ENCODE peak calls at places on chromosomes 11 and 22, in four cellular contexts. One of them, this sample, is unnamed.

GRCh38 chr11:10982695-10983492 is 125.0 kb upstream of the ZBED5 start:
- DNase-seq in HepG2: no peak
- DNase-seq in GM12878: no peak
- DNase-seq in K562: peak
- DNase-seq in this sample: no peak

GRCh38 chr22:40322061-40322460 is 24.2 kb upstream of the ADSL start:
- DNase-seq in HepG2: no peak
- DNase-seq in GM12878: no peak
- DNase-seq in K562: no peak
- DNase-seq in this sample: no peak

GRCh38 chr11:16925495-16926065 is 88.6 kb downstream of the PLEKHA7 start:
- DNase-seq in HepG2: peak
- DNase-seq in GM12878: no peak
- DNase-seq in K562: no peak
- DNase-seq in this sample: peak

GRCh38 chr11:267491-267994 is 10.7 kb upstream of the NLRP6 start:
- DNase-seq in HepG2: no peak
- DNase-seq in GM12878: peak
- DNase-seq in K562: peak
- DNase-seq in this sample: no peak

GRCh38 chr11:80860632-80861031 is 1419.8 kb upstream of the TENM4 start:
- DNase-seq in HepG2: no peak
- DNase-seq in GM12878: no peak
- DNase-seq in K562: no peak
- DNase-seq in this sample: no peak

GRCh38 chr11:1837171-1838076 is 1.4 kb upstream of the TNNI2 start:
- DNase-seq in HepG2: peak
- DNase-seq in GM12878: no peak
- DNase-seq in K562: peak
- DNase-seq in this sample: peak

GRCh38 chr11:66454828-66455227 is 11.9 kb upstream of the PELI3 start:
- DNase-seq in HepG2: no peak
- DNase-seq in GM12878: no peak
- DNase-seq in K562: no peak
- DNase-seq in this sample: no peak

GRCh38 chr11:83819936-83820549 is 533.9 kb upstream of the CCDC90B start:
- DNase-seq in HepG2: peak
- DNase-seq in GM12878: no peak
- DNase-seq in K562: peak
- DNase-seq in this sample: peak

GRCh38 chr22:37334461-37334858 is 52.2 kb downstream of the CYTH4 start:
- DNase-seq in HepG2: no peak
- DNase-seq in GM12878: no peak
- DNase-seq in K562: no peak
- DNase-seq in this sample: peak

GRCh38 chr11:76337918-76338317 is 43.0 kb downstream of the THAP12 start:
- DNase-seq in HepG2: no peak
- DNase-seq in GM12878: no peak
- DNase-seq in K562: no peak
- DNase-seq in this sample: no peak

GRCh38 chr11:129577986-129578385 is 202.3 kb downstream of the BARX2 start:
- DNase-seq in HepG2: no peak
- DNase-seq in GM12878: no peak
- DNase-seq in K562: no peak
- DNase-seq in this sample: no peak

GRCh38 chr11:68362801-68363379 is 50.5 kb downstream of the LRP5 start:
- DNase-seq in HepG2: no peak
- DNase-seq in GM12878: no peak
- DNase-seq in K562: no peak
- DNase-seq in this sample: peak

GRCh38 chr11:28756977-28757376 is 648.8 kb downstream of the METTL15 start:
- DNase-seq in HepG2: no peak
- DNase-seq in GM12878: no peak
- DNase-seq in K562: no peak
- DNase-seq in this sample: no peak

GRCh38 chr11:39367526-39367925 is 2091.9 kb downstream of the LRRC4C start:
- DNase-seq in HepG2: no peak
- DNase-seq in GM12878: no peak
- DNase-seq in K562: no peak
- DNase-seq in this sample: no peak

GRCh38 chr11:39361557-39361956 is 2097.9 kb downstream of the LRRC4C start:
- DNase-seq in HepG2: no peak
- DNase-seq in GM12878: no peak
- DNase-seq in K562: no peak
- DNase-seq in this sample: no peak

GRCh38 chr11:39365809-39366436 is 2093.5 kb downstream of the LRRC4C start:
- DNase-seq in HepG2: no peak
- DNase-seq in GM12878: no peak
- DNase-seq in K562: no peak
- DNase-seq in this sample: no peak
- TF ChIP-seq NFIC in HepG2: no peak
- TF ChIP-seq NFIC in GM12878: no peak
- TF ChIP-seq NFIC in K562: no peak
- TF ChIP-seq NFIC in this sample: no peak

DNA sequence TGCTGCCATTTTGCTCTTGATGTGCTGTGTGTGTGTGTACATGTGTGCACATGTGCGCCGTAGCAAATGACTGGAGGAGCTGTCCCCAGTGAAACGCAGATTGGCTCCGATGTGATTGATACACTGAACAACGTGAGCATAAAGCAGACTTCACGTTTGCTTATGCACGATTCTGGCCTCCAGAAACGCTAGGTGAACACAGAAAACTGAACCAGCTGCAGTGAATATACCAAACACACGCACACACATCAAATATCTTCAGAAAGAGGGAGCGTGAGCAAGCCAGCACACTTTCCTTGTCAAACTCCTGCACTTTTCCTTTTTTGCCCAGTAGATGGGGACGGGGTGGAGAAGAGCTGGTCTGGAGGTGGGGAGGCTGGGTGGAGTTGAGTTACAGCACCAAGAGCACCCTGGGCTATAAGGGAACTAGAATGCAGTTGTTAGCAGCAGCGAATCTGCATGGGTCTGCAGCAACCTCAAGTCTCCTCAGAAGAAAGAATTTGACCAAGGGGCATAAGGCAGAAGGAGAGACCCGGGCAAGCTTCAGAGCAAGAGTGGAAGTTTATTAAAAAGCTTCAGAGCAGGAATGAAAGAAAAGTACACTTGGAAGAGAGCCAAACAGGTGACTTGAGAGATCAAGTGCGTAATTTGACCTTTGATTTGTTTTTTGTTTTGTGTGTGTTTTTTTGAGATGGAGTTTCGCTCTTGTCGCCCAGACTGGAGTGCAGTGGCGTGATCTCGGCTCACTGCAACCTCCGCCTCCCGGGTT is 77.8 kb upstream of the CADM1 start:
- DNase-seq in HepG2: no peak
- DNase-seq in GM12878: no peak
- DNase-seq in K562: no peak
- DNase-seq in this sample: peak
- TF ChIP-seq MXI1 in HepG2: no peak
- TF ChIP-seq MXI1 in GM12878: no peak
- TF ChIP-seq MXI1 in K562: no peak
- TF ChIP-seq MXI1 in this sample: no peak

DNA sequence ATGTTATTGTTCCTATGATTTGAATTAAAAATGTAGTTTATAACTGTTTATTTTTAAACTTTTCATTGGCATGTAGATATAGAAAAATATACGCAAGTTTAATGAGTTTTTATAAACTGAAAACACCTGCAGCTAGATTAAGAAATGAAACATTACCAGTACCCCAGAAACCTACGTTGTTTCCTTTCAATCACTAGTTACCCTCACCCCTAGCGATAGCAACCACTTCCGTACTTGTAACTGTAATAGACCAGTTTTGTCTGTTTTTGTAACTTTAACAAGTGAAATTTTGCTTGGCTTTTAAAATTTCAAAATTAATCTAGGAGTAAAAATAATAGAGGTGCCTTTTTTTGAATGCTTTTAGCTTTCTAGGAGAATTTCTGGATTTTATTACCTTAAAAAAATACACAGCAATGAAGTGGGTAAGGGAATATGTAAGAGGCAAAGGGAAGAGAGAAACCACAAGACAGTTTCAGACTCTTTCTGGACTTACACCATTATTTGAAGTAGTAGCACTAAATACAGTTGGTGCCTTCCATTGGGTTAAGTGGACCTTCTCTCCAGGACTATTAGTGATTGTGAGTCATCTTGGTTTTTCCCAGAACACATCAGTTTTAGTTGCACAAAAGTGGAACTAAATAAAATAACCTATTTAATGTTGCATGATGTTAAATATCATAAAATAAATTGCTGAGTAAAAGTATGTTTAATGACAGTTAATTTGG is 18.7 kb upstream of the NAT10 start:
- DNase-seq in HepG2: no peak
- DNase-seq in GM12878: no peak
- DNase-seq in K562: no peak
- DNase-seq in this sample: no peak
- TF ChIP-seq NFIC in HepG2: no peak
- TF ChIP-seq NFIC in GM12878: no peak
- TF ChIP-seq NFIC in K562: no peak
- TF ChIP-seq NFIC in this sample: no peak

DNA sequence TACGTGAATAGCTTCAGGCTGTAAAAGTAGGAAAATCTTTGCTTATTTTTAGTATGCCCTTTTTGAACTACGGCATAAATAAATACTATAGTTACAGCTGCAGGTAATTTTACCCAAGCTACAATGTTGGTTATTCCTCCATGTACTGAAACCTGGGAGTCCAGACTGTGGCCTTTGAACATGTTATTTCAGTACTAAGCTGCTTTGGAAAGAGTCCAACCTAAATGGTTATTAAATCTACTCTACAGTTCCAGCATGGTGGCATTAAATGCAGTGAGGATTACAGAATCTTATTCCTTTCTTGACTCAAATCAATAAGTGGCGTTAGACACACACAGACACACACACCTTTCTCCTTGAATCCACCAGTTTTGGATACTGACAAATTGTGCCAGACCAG is 165.1 kb downstream of the MSANTD4 start:
- DNase-seq in HepG2: no peak
- DNase-seq in GM12878: no peak
- DNase-seq in K562: no peak
- DNase-seq in this sample: no peak
- TF ChIP-seq MXI1 in HepG2: no peak
- TF ChIP-seq MXI1 in GM12878: no peak
- TF ChIP-seq MXI1 in K562: no peak
- TF ChIP-seq MXI1 in this sample: no peak

GRCh38 chr22:30044369-30044768 is 35.9 kb upstream of the HORMAD2 start:
- DNase-seq in HepG2: peak
- DNase-seq in GM12878: no peak
- DNase-seq in K562: no peak
- DNase-seq in this sample: peak

GRCh38 chr22:30041475-30041874 is 38.8 kb upstream of the HORMAD2 start:
- DNase-seq in HepG2: no peak
- DNase-seq in GM12878: no peak
- DNase-seq in K562: no peak
- DNase-seq in this sample: no peak

GRCh38 chr22:30040499-30041055 is 39.7 kb upstream of the HORMAD2 start:
- DNase-seq in HepG2: no peak
- DNase-seq in GM12878: no peak
- DNase-seq in K562: no peak
- DNase-seq in this sample: no peak

GRCh38 chr22:30043181-30043580 is 37.1 kb upstream of the HORMAD2 start:
- DNase-seq in HepG2: no peak
- DNase-seq in GM12878: no peak
- DNase-seq in K562: no peak
- DNase-seq in this sample: no peak

DNA sequence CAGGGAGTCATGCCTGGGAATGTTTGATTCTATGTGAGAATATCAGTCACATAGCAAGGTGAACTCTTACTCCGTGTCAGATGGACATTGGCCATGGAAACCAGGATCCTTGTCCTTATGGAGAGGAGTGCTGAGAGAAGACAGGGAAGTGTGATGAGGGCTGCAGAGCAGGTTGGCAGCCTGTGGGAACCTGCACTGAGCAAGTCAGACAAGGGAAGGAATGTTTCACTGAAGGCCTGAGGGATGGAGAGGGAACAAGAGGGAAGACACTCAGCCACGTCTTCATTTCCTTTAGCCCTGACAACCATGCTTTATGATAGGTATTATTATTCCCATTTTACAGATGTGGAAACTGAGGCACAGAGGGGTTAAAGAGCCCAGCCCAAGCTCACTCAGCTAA is 38.4 kb upstream of the HORMAD2 start:
- DNase-seq in HepG2: no peak
- DNase-seq in GM12878: no peak
- DNase-seq in K562: no peak
- DNase-seq in this sample: no peak
- TF ChIP-seq NFIC in HepG2: no peak
- TF ChIP-seq NFIC in GM12878: no peak
- TF ChIP-seq NFIC in K562: no peak
- TF ChIP-seq NFIC in this sample: no peak

DNA sequence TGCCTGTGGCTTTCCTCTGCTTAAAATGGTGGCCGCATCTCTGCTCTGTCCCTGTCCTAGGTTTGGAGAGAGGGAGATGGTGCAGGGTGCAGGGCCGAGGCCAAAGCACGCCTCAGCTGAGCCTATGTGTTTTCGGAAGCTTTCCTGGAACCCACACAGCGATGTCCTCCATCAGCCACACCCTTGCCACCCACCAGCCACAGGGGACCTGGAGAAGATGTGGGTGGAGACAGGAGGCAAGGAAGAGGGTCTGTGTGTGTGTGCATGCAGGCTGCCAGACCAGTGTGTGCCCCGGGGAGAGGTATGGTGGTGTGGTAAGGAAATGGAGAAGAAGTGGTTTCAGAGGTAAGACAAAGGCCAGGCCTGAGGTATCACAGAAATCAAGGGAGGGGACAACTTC is 155.7 kb downstream of the TBC1D22A start:
- DNase-seq in HepG2: no peak
- DNase-seq in GM12878: no peak
- DNase-seq in K562: no peak
- DNase-seq in this sample: no peak
- TF ChIP-seq MXI1 in HepG2: no peak
- TF ChIP-seq MXI1 in GM12878: no peak
- TF ChIP-seq MXI1 in K562: no peak
- TF ChIP-seq MXI1 in this sample: no peak

GRCh38 chr22:25852223-25852622 is 110.2 kb downstream of the MYO18B start:
- DNase-seq in HepG2: no peak
- DNase-seq in GM12878: no peak
- DNase-seq in K562: no peak
- DNase-seq in this sample: no peak

GRCh38 chr22:25849514-25849913 is 107.5 kb downstream of the MYO18B start:
- DNase-seq in HepG2: no peak
- DNase-seq in GM12878: no peak
- DNase-seq in K562: no peak
- DNase-seq in this sample: no peak

GRCh38 chr22:25853078-25853477 is 111.1 kb downstream of the MYO18B start:
- DNase-seq in HepG2: no peak
- DNase-seq in GM12878: no peak
- DNase-seq in K562: peak
- DNase-seq in this sample: no peak

GRCh38 chr22:25853501-25853900 is 111.5 kb downstream of the MYO18B start:
- DNase-seq in HepG2: no peak
- DNase-seq in GM12878: no peak
- DNase-seq in K562: peak
- DNase-seq in this sample: no peak

DNA sequence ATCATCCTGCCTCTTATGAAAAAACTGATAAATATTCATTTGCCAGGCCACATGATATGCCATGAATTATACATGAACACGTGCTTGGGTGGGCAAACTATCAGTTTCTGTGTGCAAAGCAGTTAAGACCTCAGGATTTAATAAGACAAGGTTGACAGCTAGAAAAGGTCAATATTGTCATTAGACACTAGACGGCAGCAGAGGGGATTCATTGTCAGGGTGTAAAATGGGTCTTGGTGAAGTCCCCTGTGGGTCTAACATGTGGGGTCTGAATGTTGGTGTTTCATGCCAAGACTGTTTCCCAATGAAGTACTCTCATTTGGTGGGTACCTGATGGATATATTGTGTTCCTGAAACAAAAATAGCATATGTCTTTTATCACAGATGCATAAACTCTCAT is 111.9 kb downstream of the MYO18B start:
- DNase-seq in HepG2: peak
- DNase-seq in GM12878: no peak
- DNase-seq in K562: no peak
- DNase-seq in this sample: peak
- TF ChIP-seq NFIC in HepG2: no peak
- TF ChIP-seq NFIC in GM12878: no peak
- TF ChIP-seq NFIC in K562: no peak
- TF ChIP-seq NFIC in this sample: no peak

This sample was measured in SK-N-SH.